ENCODE peak calls at places on chromosomes 3 and 15, in five cellular contexts. One of them, this sample, is unnamed.

GRCh38 chr3:12513694-12514446 is 29.6 kb downstream of the TSEN2 start:
- DNase-seq in NCI-H1436 treated with DMSO at 0.1 percent for 48 hours: no peak
- DNase-seq in anterior cingulate cortex: no peak
- DNase-seq in fibroblast of the aortic adventitia: no peak
- DNase-seq in stimulated activated CD8-positive, alpha-beta memory T cell treated with anti-CD3 and anti-CD28 coated beads, Interleukin-7, amount 100 ng/mL, for 1 hour: no peak
- DNase-seq in this sample: no peak

GRCh38 chr15:68487087-68487843 is 55.3 kb upstream of the ITGA11 start:
- DNase-seq in stimulated activated CD8-positive, alpha-beta memory T cell treated with anti-CD3 and anti-CD28 coated beads, Interleukin-7, amount 100 ng/mL, for 1 hour: no peak
- DNase-seq in NCI-H1436 treated with DMSO at 0.1 percent for 48 hours: no peak
- DNase-seq in fibroblast of the aortic adventitia: peak; percentile 59
- DNase-seq in anterior cingulate cortex: no peak
- DNase-seq in this sample: no peak

GRCh38 chr3:56725175-56725574 is 42.1 kb upstream of the TASOR start:
- DNase-seq in fibroblast of the aortic adventitia: no peak
- DNase-seq in NCI-H1436 treated with DMSO at 0.1 percent for 48 hours: no peak
- DNase-seq in stimulated activated CD8-positive, alpha-beta memory T cell treated with anti-CD3 and anti-CD28 coated beads, Interleukin-7, amount 100 ng/mL, for 1 hour: peak; percentile 29
- DNase-seq in anterior cingulate cortex: no peak
- DNase-seq in this sample: no peak

GRCh38 chr15:36575266-36575665 is 4.2 kb upstream of the CDIN1 start:
- DNase-seq in anterior cingulate cortex: no peak
- DNase-seq in fibroblast of the aortic adventitia: no peak
- DNase-seq in stimulated activated CD8-positive, alpha-beta memory T cell treated with anti-CD3 and anti-CD28 coated beads, Interleukin-7, amount 100 ng/mL, for 1 hour: no peak
- DNase-seq in NCI-H1436 treated with DMSO at 0.1 percent for 48 hours: no peak
- DNase-seq in this sample: no peak

GRCh38 chr3:59709702-59710555 is 660.1 kb upstream of the CFAP20DC start:
- DNase-seq in anterior cingulate cortex: peak; percentile 3
- DNase-seq in NCI-H1436 treated with DMSO at 0.1 percent for 48 hours: no peak
- DNase-seq in stimulated activated CD8-positive, alpha-beta memory T cell treated with anti-CD3 and anti-CD28 coated beads, Interleukin-7, amount 100 ng/mL, for 1 hour: no peak
- DNase-seq in fibroblast of the aortic adventitia: no peak
- DNase-seq in this sample: no peak

GRCh38 chr3:188469228-188469885 is 315.4 kb downstream of the LPP start:
- DNase-seq in fibroblast of the aortic adventitia: no peak
- DNase-seq in stimulated activated CD8-positive, alpha-beta memory T cell treated with anti-CD3 and anti-CD28 coated beads, Interleukin-7, amount 100 ng/mL, for 1 hour: no peak
- DNase-seq in anterior cingulate cortex: no peak
- DNase-seq in NCI-H1436 treated with DMSO at 0.1 percent for 48 hours: no peak
- DNase-seq in this sample: no peak

GRCh38 chr3:30347679-30348216 is 258.7 kb upstream of the TGFBR2 start:
- DNase-seq in anterior cingulate cortex: no peak
- DNase-seq in NCI-H1436 treated with DMSO at 0.1 percent for 48 hours: no peak
- DNase-seq in stimulated activated CD8-positive, alpha-beta memory T cell treated with anti-CD3 and anti-CD28 coated beads, Interleukin-7, amount 100 ng/mL, for 1 hour: no peak
- DNase-seq in fibroblast of the aortic adventitia: peak; percentile 90
- DNase-seq in this sample: no peak

GRCh38 chr3:46410669-46411068 is 3.6 kb downstream of the CCRL2 start:
- DNase-seq in stimulated activated CD8-positive, alpha-beta memory T cell treated with anti-CD3 and anti-CD28 coated beads, Interleukin-7, amount 100 ng/mL, for 1 hour: no peak
- DNase-seq in fibroblast of the aortic adventitia: peak; percentile 21
- DNase-seq in NCI-H1436 treated with DMSO at 0.1 percent for 48 hours: no peak
- DNase-seq in anterior cingulate cortex: no peak
- DNase-seq in this sample: no peak

GRCh38 chr15:67861983-67862382 is 22.1 kb upstream of the RNU6-1 start:
- DNase-seq in NCI-H1436 treated with DMSO at 0.1 percent for 48 hours: no peak
- DNase-seq in anterior cingulate cortex: no peak
- DNase-seq in stimulated activated CD8-positive, alpha-beta memory T cell treated with anti-CD3 and anti-CD28 coated beads, Interleukin-7, amount 100 ng/mL, for 1 hour: no peak
- DNase-seq in fibroblast of the aortic adventitia: no peak
- DNase-seq in this sample: no peak

GRCh38 chr15:66095871-66096710 is 157.5 kb downstream of the MEGF11 start:
- DNase-seq in NCI-H1436 treated with DMSO at 0.1 percent for 48 hours: no peak
- DNase-seq in anterior cingulate cortex: no peak
- DNase-seq in stimulated activated CD8-positive, alpha-beta memory T cell treated with anti-CD3 and anti-CD28 coated beads, Interleukin-7, amount 100 ng/mL, for 1 hour: no peak
- DNase-seq in fibroblast of the aortic adventitia: no peak
- DNase-seq in this sample: no peak

GRCh38 chr3:29026959-29027358 is 253.9 kb upstream of the RBMS3 start:
- DNase-seq in fibroblast of the aortic adventitia: peak; percentile 2
- DNase-seq in NCI-H1436 treated with DMSO at 0.1 percent for 48 hours: no peak
- DNase-seq in anterior cingulate cortex: no peak
- DNase-seq in stimulated activated CD8-positive, alpha-beta memory T cell treated with anti-CD3 and anti-CD28 coated beads, Interleukin-7, amount 100 ng/mL, for 1 hour: no peak
- DNase-seq in this sample: no peak

GRCh38 chr3:138625707-138626365 is 17.3 kb downstream of the FAIM start:
- DNase-seq in anterior cingulate cortex: no peak
- DNase-seq in NCI-H1436 treated with DMSO at 0.1 percent for 48 hours: no peak
- DNase-seq in stimulated activated CD8-positive, alpha-beta memory T cell treated with anti-CD3 and anti-CD28 coated beads, Interleukin-7, amount 100 ng/mL, for 1 hour: no peak
- DNase-seq in fibroblast of the aortic adventitia: peak; percentile 41
- DNase-seq in this sample: no peak

GRCh38 chr3:172836390-172836997 is 86.0 kb downstream of the ECT2 start:
- DNase-seq in NCI-H1436 treated with DMSO at 0.1 percent for 48 hours: no peak
- DNase-seq in stimulated activated CD8-positive, alpha-beta memory T cell treated with anti-CD3 and anti-CD28 coated beads, Interleukin-7, amount 100 ng/mL, for 1 hour: no peak
- DNase-seq in fibroblast of the aortic adventitia: peak; percentile 78
- DNase-seq in anterior cingulate cortex: no peak
- DNase-seq in this sample: peak; percentile 65

GRCh38 chr15:52255008-52255407 is 40.6 kb downstream of the MYO5C start:
- DNase-seq in stimulated activated CD8-positive, alpha-beta memory T cell treated with anti-CD3 and anti-CD28 coated beads, Interleukin-7, amount 100 ng/mL, for 1 hour: no peak
- DNase-seq in anterior cingulate cortex: no peak
- DNase-seq in NCI-H1436 treated with DMSO at 0.1 percent for 48 hours: no peak
- DNase-seq in fibroblast of the aortic adventitia: peak; percentile 71
- DNase-seq in this sample: no peak

GRCh38 chr15:77057072-77057471 is 13.8 kb downstream of the TSPAN3 start:
- DNase-seq in stimulated activated CD8-positive, alpha-beta memory T cell treated with anti-CD3 and anti-CD28 coated beads, Interleukin-7, amount 100 ng/mL, for 1 hour: no peak
- DNase-seq in NCI-H1436 treated with DMSO at 0.1 percent for 48 hours: no peak
- DNase-seq in fibroblast of the aortic adventitia: peak; percentile 51
- DNase-seq in anterior cingulate cortex: no peak
- DNase-seq in this sample: no peak

GRCh38 chr3:28906561-28907310 is 374.1 kb upstream of the RBMS3 start:
- DNase-seq in NCI-H1436 treated with DMSO at 0.1 percent for 48 hours: no peak
- DNase-seq in stimulated activated CD8-positive, alpha-beta memory T cell treated with anti-CD3 and anti-CD28 coated beads, Interleukin-7, amount 100 ng/mL, for 1 hour: no peak
- DNase-seq in fibroblast of the aortic adventitia: no peak
- DNase-seq in anterior cingulate cortex: no peak
- DNase-seq in this sample: no peak

GRCh38 chr3:143786229-143787199 is 61.8 kb downstream of the SLC9A9 start:
- DNase-seq in fibroblast of the aortic adventitia: peak; percentile 84
- DNase-seq in anterior cingulate cortex: no peak
- DNase-seq in NCI-H1436 treated with DMSO at 0.1 percent for 48 hours: no peak
- DNase-seq in stimulated activated CD8-positive, alpha-beta memory T cell treated with anti-CD3 and anti-CD28 coated beads, Interleukin-7, amount 100 ng/mL, for 1 hour: no peak
- DNase-seq in this sample: peak; percentile 39

GRCh38 chr3:193910886-193911738 is 224.8 kb upstream of the HES1 start:
- DNase-seq in stimulated activated CD8-positive, alpha-beta memory T cell treated with anti-CD3 and anti-CD28 coated beads, Interleukin-7, amount 100 ng/mL, for 1 hour: no peak
- DNase-seq in NCI-H1436 treated with DMSO at 0.1 percent for 48 hours: no peak
- DNase-seq in fibroblast of the aortic adventitia: no peak
- DNase-seq in anterior cingulate cortex: no peak
- DNase-seq in this sample: no peak

GRCh38 chr3:189712906-189713483 is 81.8 kb downstream of the TP63 start:
- DNase-seq in stimulated activated CD8-positive, alpha-beta memory T cell treated with anti-CD3 and anti-CD28 coated beads, Interleukin-7, amount 100 ng/mL, for 1 hour: no peak
- DNase-seq in fibroblast of the aortic adventitia: no peak
- DNase-seq in NCI-H1436 treated with DMSO at 0.1 percent for 48 hours: peak; percentile 92
- DNase-seq in anterior cingulate cortex: no peak
- DNase-seq in this sample: no peak

This sample was measured in NCI-H446.